ENCODE peak calls at places on chromosomes 7 and 10, in six cellular contexts. K, P, J, E, Y and N are unnamed samples.

GRCh38 chr7:102975854-102976253 is 63.1 kb downstream of the LRRC17 start:
- DNase-seq in P (no peak), E (no peak), K (no peak), J (no peak), Y (no peak), N (no peak)

GRCh38 chr7:152572101-152572500 is 103.8 kb downstream of the XRCC2 start:
- DNase-seq in E (no peak), P (no peak), Y (no peak), J (no peak), K (no peak), N (no peak)

GRCh38 chr7:140927351-140927750 is 2.6 kb upstream of the BRAF start:
- DNase-seq in P (no peak), Y (no peak), J (no peak), E (no peak), K (no peak), N (no peak)

GRCh38 chr7:34523233-34523918 is 134.6 kb upstream of the NPSR1 start:
- DNase-seq in K (no peak), J (no peak), E (no peak), P (no peak), Y (no peak), N (no peak)

GRCh38 chr10:91652364-91652763 is 19.5 kb upstream of the PPP1R3C start:
- DNase-seq in P (peak), Y (no peak), K (no peak), E (no peak), J (no peak), N (no peak)

GRCh38 chr10:113058175-113058961 is 108.3 kb downstream of the TCF7L2 start:
- DNase-seq in Y (no peak), K (no peak), J (no peak), E (no peak), P (peak), N (no peak)

GRCh38 chr10:29840516-29841276 is 205.9 kb upstream of the SVIL start:
- DNase-seq in J (no peak), E (peak), P (no peak), Y (no peak), K (no peak), N (no peak)

GRCh38 chr10:89273680-89274079 is 22.1 kb upstream of the LIPA start:
- DNase-seq in E (no peak), K (no peak), J (no peak), Y (no peak), P (no peak), N (no peak)

GRCh38 chr7:6640246-6640721 is 3.2 kb downstream of the ZNF316 start:
- DNase-seq in P (peak), E (no peak), Y (peak), J (no peak), K (no peak), N (no peak)

GRCh38 chr10:72796042-72796441 is 97.5 kb upstream of the OIT3 start:
- DNase-seq in J (no peak), K (no peak), E (no peak), P (peak), Y (peak), N (no peak)

GRCh38 chr7:91852263-91852741 is 28.2 kb downstream of the MTERF1 start:
- DNase-seq in E (no peak), K (peak), P (no peak), J (no peak), Y (peak), N (peak)

GRCh38 chr7:77532247-77532646 is 4.8 kb upstream of the PTPN12 start:
- DNase-seq in Y (peak), J (no peak), E (no peak), K (no peak), P (no peak), N (no peak)

GRCh38 chr7:3922175-3922635 is 621.2 kb downstream of the SDK1 start:
- DNase-seq in K (peak), Y (peak), E (no peak), P (peak), J (no peak), N (no peak)

GRCh38 chr7:48139461-48139860 is 31.8 kb upstream of the ABCA13 start:
- DNase-seq in Y (peak), E (no peak), P (peak), K (no peak), J (no peak), N (no peak)

GRCh38 chr10:3648179-3648975 is 136.6 kb downstream of the KLF6 start:
- DNase-seq in Y (no peak), P (no peak), E (no peak), J (no peak), K (no peak), N (no peak)

GRCh38 chr7:156515911-156516790 is 124.4 kb upstream of the RNF32 start:
- DNase-seq in K (no peak), J (no peak), Y (no peak), E (peak), P (no peak), N (no peak)

GRCh38 chr7:136061433-136061832 is 84.3 kb upstream of the MTPN start:
- DNase-seq in J (no peak), K (no peak), P (no peak), E (no peak), Y (no peak), N (no peak)

GRCh38 chr10:118583611-118584010 is 11.8 kb downstream of the PRLHR start:
- DNase-seq in P (no peak), Y (no peak), E (no peak), K (no peak), J (no peak), N (no peak)

GRCh38 chr10:96758423-96758822 is 38.1 kb upstream of the PIK3AP1 start:
- DNase-seq in Y (peak), E (no peak), J (no peak), P (no peak), K (peak), N (peak)

GRCh38 chr7:44281811-44282600 is 43.4 kb downstream of the CAMK2B start:
- DNase-seq in J (peak), P (no peak), E (peak), Y (no peak), K (no peak), N (no peak)

GRCh38 chr10:128178319-128178937 is 52.2 kb upstream of the MKI67 start:
- DNase-seq in Y (peak), E (no peak), J (no peak), P (peak), K (peak), N (peak)
- TF ChIP-seq CTCF in Y (peak), E (peak), J (no peak), P (peak), K (peak), N (peak)

GRCh38 chr10:87842776-87843497 is 20.4 kb downstream of the KLLN start:
- DNase-seq in E (no peak), Y (no peak), K (no peak), P (peak), J (no peak), N (no peak)
- TF ChIP-seq CTCF in E (no peak), Y (no peak), K (no peak), P (no peak), J (no peak), N (no peak)

DNA sequence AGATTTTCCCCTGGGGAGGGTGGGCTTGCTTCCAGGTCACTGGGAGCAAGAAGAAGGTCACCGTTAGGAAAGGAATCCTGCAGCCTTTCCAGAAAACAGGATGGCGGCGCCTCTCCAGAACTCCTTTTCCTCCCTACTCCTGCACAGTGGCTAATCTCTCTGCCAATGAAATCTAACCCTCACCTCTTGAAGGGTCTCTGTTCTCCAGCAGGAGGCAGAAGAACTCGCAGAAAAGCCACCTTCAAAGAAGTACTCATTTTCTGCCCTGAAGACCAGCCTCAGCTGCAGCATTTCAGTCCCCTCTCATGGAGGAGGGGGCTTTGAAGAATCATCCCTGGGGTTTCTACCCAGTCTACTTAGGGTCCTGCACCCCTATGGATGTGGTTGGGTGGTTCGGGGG is 626.9 kb downstream of the CALN1 start:
- DNase-seq in Y (no peak), K (no peak), P (no peak), E (no peak), J (no peak), N (no peak)
- TF ChIP-seq CTCF in Y (peak), K (no peak), P (no peak), E (no peak), J (no peak), N (no peak)

GRCh38 chr7:27143022-27143949 is at the start of gene HOXA5:
- DNase-seq in E (peak), J (peak), Y (no peak), P (peak), K (peak), N (no peak)
- TF ChIP-seq CTCF in E (peak), J (peak), Y (no peak), P (peak), K (peak), N (no peak)

GRCh38 chr10:86699991-86700840 is 31.9 kb downstream of the LDB3 start:
- DNase-seq in J (no peak), P (no peak), E (peak), K (no peak), Y (no peak), N (no peak)

GRCh38 chr10:86703176-86703575 is 34.9 kb downstream of the LDB3 start:
- DNase-seq in K (no peak), E (peak), P (no peak), Y (no peak), J (no peak), N (no peak)

GRCh38 chr10:86699125-86699524 is 30.8 kb downstream of the LDB3 start:
- DNase-seq in P (no peak), J (no peak), Y (no peak), K (no peak), E (no peak), N (no peak)

GRCh38 chr10:86699541-86699940 is 31.2 kb downstream of the LDB3 start:
- DNase-seq in P (no peak), Y (no peak), J (no peak), E (no peak), K (no peak), N (no peak)

GRCh38 chr10:86700851-86701617 is 32.7 kb downstream of the LDB3 start:
- DNase-seq in Y (no peak), K (no peak), P (no peak), J (no peak), E (peak), N (no peak)
- TF ChIP-seq CTCF in Y (no peak), K (no peak), P (no peak), J (no peak), E (no peak), N (no peak)

GRCh38 chr10:115969591-115969990 is 303.4 kb downstream of the GFRA1 start:
- DNase-seq in K (no peak), J (no peak), P (no peak), Y (no peak), E (no peak), N (no peak)

GRCh38 chr10:115968236-115968635 is 304.8 kb downstream of the GFRA1 start:
- DNase-seq in J (no peak), K (no peak), Y (no peak), P (no peak), E (no peak), N (no peak)

GRCh38 chr10:115964827-115965226 is 308.2 kb downstream of the GFRA1 start:
- DNase-seq in J (no peak), Y (no peak), K (no peak), E (no peak), P (no peak), N (no peak)

GRCh38 chr10:115958043-115958442 is 315.0 kb downstream of the GFRA1 start:
- DNase-seq in P (no peak), J (no peak), Y (no peak), K (no peak), E (no peak), N (no peak)

DNA sequence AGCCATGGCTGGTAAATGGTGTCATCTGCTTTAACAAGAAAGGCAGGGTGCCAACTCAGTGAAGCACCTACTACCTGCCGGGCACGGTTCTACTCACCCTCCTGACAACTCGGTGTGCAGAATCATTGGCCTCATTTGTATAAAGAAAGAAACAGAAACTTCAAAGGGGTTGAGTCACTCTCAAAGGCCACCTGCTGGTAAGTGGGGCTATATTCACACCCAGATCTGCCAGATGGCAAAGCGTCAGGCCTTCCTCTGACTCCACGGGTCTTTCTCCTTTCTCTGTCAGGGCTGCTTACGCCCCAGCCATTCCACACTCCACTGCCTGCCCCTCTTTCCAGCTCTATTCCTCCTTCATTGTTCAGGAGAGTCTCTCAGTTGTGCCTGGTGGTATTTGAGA is 309.2 kb downstream of the GFRA1 start:
- DNase-seq in P (no peak), J (no peak), Y (peak), E (no peak), K (no peak), N (no peak)
- TF ChIP-seq CTCF in P (peak), J (peak), Y (no peak), E (no peak), K (no peak), N (no peak)